ENCODE peak calls at places on chromosomes 13 and 19, in eight cellular contexts. One of them, this sample, is unnamed.

GRCh38 chr13:78881054-78881453 is 222.1 kb upstream of the OBI1 start:
- DNase-seq in SK-N-SH: peak; percentile 64
- DNase-seq in K562: no peak
- DNase-seq in keratinocyte: no peak
- DNase-seq in neural progenitor cell: no peak
- DNase-seq in GM12878: no peak
- DNase-seq in mammary epithelial cell: no peak
- DNase-seq in endothelial cell of umbilical vein: no peak
- DNase-seq in this sample: no peak

GRCh38 chr19:10352764-10353671 is 13.6 kb upstream of the ICAM3 start:
- DNase-seq in K562: peak; percentile 54
- DNase-seq in mammary epithelial cell: no peak
- DNase-seq in SK-N-SH: no peak
- DNase-seq in neural progenitor cell: peak; percentile 95
- DNase-seq in keratinocyte: no peak
- DNase-seq in GM12878: no peak
- DNase-seq in endothelial cell of umbilical vein: no peak
- DNase-seq in this sample: no peak

GRCh38 chr13:95929430-95929829 is 123.8 kb downstream of the UGGT2 start:
- DNase-seq in mammary epithelial cell: no peak
- DNase-seq in keratinocyte: no peak
- DNase-seq in endothelial cell of umbilical vein: no peak
- DNase-seq in SK-N-SH: no peak
- DNase-seq in K562: no peak
- DNase-seq in GM12878: no peak
- DNase-seq in neural progenitor cell: no peak
- DNase-seq in this sample: no peak

GRCh38 chr19:53549354-53549753 is 11.4 kb downstream of the ZNF331 start:
- DNase-seq in neural progenitor cell: no peak
- DNase-seq in SK-N-SH: no peak
- DNase-seq in mammary epithelial cell: no peak
- DNase-seq in GM12878: no peak
- DNase-seq in keratinocyte: no peak
- DNase-seq in K562: no peak
- DNase-seq in endothelial cell of umbilical vein: no peak
- DNase-seq in this sample: no peak

GRCh38 chr13:72295173-72295572 is 428.2 kb upstream of the DACH1 start:
- DNase-seq in neural progenitor cell: no peak
- DNase-seq in SK-N-SH: no peak
- DNase-seq in GM12878: no peak
- DNase-seq in endothelial cell of umbilical vein: peak; percentile 84
- DNase-seq in K562: no peak
- DNase-seq in mammary epithelial cell: no peak
- DNase-seq in keratinocyte: no peak
- DNase-seq in this sample: no peak

GRCh38 chr19:10603084-10603872 is 16.2 kb upstream of the AP1M2 start:
- DNase-seq in GM12878: peak; percentile 70
- DNase-seq in neural progenitor cell: peak; percentile 54
- DNase-seq in mammary epithelial cell: no peak
- DNase-seq in endothelial cell of umbilical vein: peak; percentile 34
- DNase-seq in K562: peak; percentile 64
- DNase-seq in keratinocyte: no peak
- DNase-seq in SK-N-SH: peak; percentile 53
- DNase-seq in this sample: peak; percentile 89

GRCh38 chr13:92379371-92379770 is 847.2 kb upstream of the GPC6 start:
- DNase-seq in keratinocyte: no peak
- DNase-seq in neural progenitor cell: no peak
- DNase-seq in GM12878: no peak
- DNase-seq in mammary epithelial cell: no peak
- DNase-seq in SK-N-SH: no peak
- DNase-seq in K562: no peak
- DNase-seq in endothelial cell of umbilical vein: no peak
- DNase-seq in this sample: no peak

GRCh38 chr13:39876258-39876657 is 220.8 kb downstream of the COG6 start:
- DNase-seq in SK-N-SH: no peak
- DNase-seq in neural progenitor cell: no peak
- DNase-seq in endothelial cell of umbilical vein: peak; percentile 90
- DNase-seq in mammary epithelial cell: peak; percentile 91
- DNase-seq in K562: no peak
- DNase-seq in GM12878: no peak
- DNase-seq in keratinocyte: peak; percentile 21
- DNase-seq in this sample: no peak

GRCh38 chr13:106302843-106303242 is 232.6 kb downstream of the EFNB2 start:
- DNase-seq in neural progenitor cell: no peak
- DNase-seq in K562: no peak
- DNase-seq in mammary epithelial cell: no peak
- DNase-seq in SK-N-SH: no peak
- DNase-seq in endothelial cell of umbilical vein: no peak
- DNase-seq in keratinocyte: no peak
- DNase-seq in GM12878: no peak
- DNase-seq in this sample: no peak

GRCh38 chr13:20680416-20681080 is 23.0 kb upstream of the IL17D start:
- DNase-seq in K562: no peak
- DNase-seq in keratinocyte: no peak
- DNase-seq in mammary epithelial cell: no peak
- DNase-seq in GM12878: no peak
- DNase-seq in SK-N-SH: no peak
- DNase-seq in neural progenitor cell: no peak
- DNase-seq in endothelial cell of umbilical vein: no peak
- DNase-seq in this sample: no peak

GRCh38 chr19:30565680-30566079 is 193.5 kb downstream of the ZNF536 start:
- DNase-seq in keratinocyte: no peak
- DNase-seq in SK-N-SH: no peak
- DNase-seq in K562: no peak
- DNase-seq in GM12878: no peak
- DNase-seq in neural progenitor cell: no peak
- DNase-seq in mammary epithelial cell: no peak
- DNase-seq in endothelial cell of umbilical vein: no peak
- DNase-seq in this sample: no peak

GRCh38 chr19:8324186-8325050 is 3.1 kb downstream of the RPS28 start:
- DNase-seq in K562: no peak
- DNase-seq in endothelial cell of umbilical vein: no peak
- DNase-seq in neural progenitor cell: no peak
- DNase-seq in mammary epithelial cell: no peak
- DNase-seq in keratinocyte: no peak
- DNase-seq in SK-N-SH: no peak
- DNase-seq in GM12878: no peak
- DNase-seq in this sample: peak; percentile 29

GRCh38 chr13:93309886-93310520 is 83.4 kb downstream of the GPC6 start:
- DNase-seq in K562: no peak
- DNase-seq in mammary epithelial cell: peak; percentile 90
- DNase-seq in SK-N-SH: no peak
- DNase-seq in GM12878: no peak
- DNase-seq in endothelial cell of umbilical vein: no peak
- DNase-seq in keratinocyte: no peak
- DNase-seq in neural progenitor cell: peak; percentile 29
- DNase-seq in this sample: no peak

GRCh38 chr19:4140237-4140711 is 13.2 kb upstream of the CREB3L3 start:
- DNase-seq in GM12878: no peak
- DNase-seq in mammary epithelial cell: peak; percentile 38
- DNase-seq in K562: peak; percentile 78
- DNase-seq in neural progenitor cell: peak; percentile 88
- DNase-seq in SK-N-SH: peak; percentile 86
- DNase-seq in endothelial cell of umbilical vein: peak; percentile 51
- DNase-seq in keratinocyte: no peak
- DNase-seq in this sample: peak; percentile 36

GRCh38 chr13:111092685-111093084 is 22.4 kb upstream of the ARHGEF7 start:
- DNase-seq in mammary epithelial cell: no peak
- DNase-seq in K562: no peak
- DNase-seq in neural progenitor cell: no peak
- DNase-seq in endothelial cell of umbilical vein: no peak
- DNase-seq in keratinocyte: no peak
- DNase-seq in SK-N-SH: no peak
- DNase-seq in GM12878: no peak
- DNase-seq in this sample: no peak

GRCh38 chr13:111095911-111096501 is 19.1 kb upstream of the ARHGEF7 start:
- DNase-seq in keratinocyte: no peak
- DNase-seq in neural progenitor cell: no peak
- DNase-seq in GM12878: no peak
- DNase-seq in SK-N-SH: no peak
- DNase-seq in mammary epithelial cell: no peak
- DNase-seq in endothelial cell of umbilical vein: no peak
- DNase-seq in K562: no peak
- DNase-seq in this sample: no peak

GRCh38 chr13:111093634-111094033 is 21.5 kb upstream of the ARHGEF7 start:
- DNase-seq in GM12878: no peak
- DNase-seq in mammary epithelial cell: no peak
- DNase-seq in neural progenitor cell: no peak
- DNase-seq in SK-N-SH: no peak
- DNase-seq in K562: no peak
- DNase-seq in endothelial cell of umbilical vein: no peak
- DNase-seq in keratinocyte: no peak
- DNase-seq in this sample: no peak

GRCh38 chr13:111093136-111093535 is 22.0 kb upstream of the ARHGEF7 start:
- DNase-seq in SK-N-SH: no peak
- DNase-seq in mammary epithelial cell: no peak
- DNase-seq in K562: no peak
- DNase-seq in keratinocyte: no peak
- DNase-seq in endothelial cell of umbilical vein: no peak
- DNase-seq in neural progenitor cell: no peak
- DNase-seq in GM12878: no peak
- DNase-seq in this sample: no peak

GRCh38 chr13:111095031-111095840 is 19.9 kb upstream of the ARHGEF7 start:
- DNase-seq in GM12878: no peak
- DNase-seq in neural progenitor cell: no peak
- DNase-seq in SK-N-SH: no peak
- DNase-seq in K562: no peak
- DNase-seq in keratinocyte: no peak
- DNase-seq in mammary epithelial cell: no peak
- DNase-seq in endothelial cell of umbilical vein: no peak
- DNase-seq in this sample: no peak
- TF ChIP-seq CTCF in GM12878: no peak
- TF ChIP-seq CTCF in neural progenitor cell: no peak
- TF ChIP-seq CTCF in SK-N-SH: no peak
- TF ChIP-seq CTCF in K562: no peak
- TF ChIP-seq CTCF in keratinocyte: no peak
- TF ChIP-seq CTCF in mammary epithelial cell: no peak
- TF ChIP-seq CTCF in endothelial cell of umbilical vein: no peak
- TF ChIP-seq CTCF in this sample: no peak

GRCh38 chr19:41706741-41707501 is 1.5 kb upstream of the CEACAM5 start:
- DNase-seq in K562: peak; percentile 93
- DNase-seq in keratinocyte: peak; percentile 11
- DNase-seq in neural progenitor cell: peak; percentile 12
- DNase-seq in mammary epithelial cell: peak; percentile 51
- DNase-seq in SK-N-SH: peak; percentile 79
- DNase-seq in endothelial cell of umbilical vein: peak; percentile 49
- DNase-seq in GM12878: peak; percentile 3
- DNase-seq in this sample: peak; percentile 53
- H2AFZ ChIP-seq in K562: peak overlapping the region; percentile 81
- H2AFZ ChIP-seq in keratinocyte: peak overlapping the region; percentile 75
- H2AFZ ChIP-seq in neural progenitor cell: no peak overlapping the region
- H2AFZ ChIP-seq in mammary epithelial cell: peak overlapping the region; percentile 90
- H2AFZ ChIP-seq in SK-N-SH: no peak overlapping the region
- H2AFZ ChIP-seq in endothelial cell of umbilical vein: peak overlapping the region; percentile 69
- H2AFZ ChIP-seq in GM12878: peak overlapping the region; percentile 72
- H2AFZ ChIP-seq in this sample: no peak overlapping the region

GRCh38 chr19:49680473-49681351 is 3.6 kb downstream of the PRMT1 start:
- DNase-seq in K562: peak; percentile 86
- DNase-seq in mammary epithelial cell: peak; percentile 64
- DNase-seq in neural progenitor cell: peak; percentile 99
- DNase-seq in endothelial cell of umbilical vein: peak; percentile 89
- DNase-seq in keratinocyte: no peak
- DNase-seq in GM12878: no peak
- DNase-seq in SK-N-SH: peak; percentile 96
- DNase-seq in this sample: peak; percentile 91

GRCh38 chr19:49678970-49679831 is 2.1 kb downstream of the PRMT1 start:
- DNase-seq in SK-N-SH: no peak
- DNase-seq in neural progenitor cell: no peak
- DNase-seq in mammary epithelial cell: no peak
- DNase-seq in keratinocyte: no peak
- DNase-seq in GM12878: no peak
- DNase-seq in endothelial cell of umbilical vein: no peak
- DNase-seq in K562: no peak
- DNase-seq in this sample: no peak

GRCh38 chr19:49677901-49678674 is 1.0 kb downstream of the PRMT1 start:
- DNase-seq in SK-N-SH: peak; percentile 81
- DNase-seq in mammary epithelial cell: peak; percentile 77
- DNase-seq in keratinocyte: no peak
- DNase-seq in endothelial cell of umbilical vein: peak; percentile 77
- DNase-seq in GM12878: no peak
- DNase-seq in neural progenitor cell: peak; percentile 95
- DNase-seq in K562: peak; percentile 72
- DNase-seq in this sample: peak; percentile 87

GRCh38 chr19:49681830-49682229 is 4.8 kb downstream of the PRMT1 start:
- DNase-seq in SK-N-SH: no peak
- DNase-seq in endothelial cell of umbilical vein: no peak
- DNase-seq in mammary epithelial cell: no peak
- DNase-seq in keratinocyte: no peak
- DNase-seq in neural progenitor cell: no peak
- DNase-seq in K562: no peak
- DNase-seq in GM12878: no peak
- DNase-seq in this sample: no peak

DNA sequence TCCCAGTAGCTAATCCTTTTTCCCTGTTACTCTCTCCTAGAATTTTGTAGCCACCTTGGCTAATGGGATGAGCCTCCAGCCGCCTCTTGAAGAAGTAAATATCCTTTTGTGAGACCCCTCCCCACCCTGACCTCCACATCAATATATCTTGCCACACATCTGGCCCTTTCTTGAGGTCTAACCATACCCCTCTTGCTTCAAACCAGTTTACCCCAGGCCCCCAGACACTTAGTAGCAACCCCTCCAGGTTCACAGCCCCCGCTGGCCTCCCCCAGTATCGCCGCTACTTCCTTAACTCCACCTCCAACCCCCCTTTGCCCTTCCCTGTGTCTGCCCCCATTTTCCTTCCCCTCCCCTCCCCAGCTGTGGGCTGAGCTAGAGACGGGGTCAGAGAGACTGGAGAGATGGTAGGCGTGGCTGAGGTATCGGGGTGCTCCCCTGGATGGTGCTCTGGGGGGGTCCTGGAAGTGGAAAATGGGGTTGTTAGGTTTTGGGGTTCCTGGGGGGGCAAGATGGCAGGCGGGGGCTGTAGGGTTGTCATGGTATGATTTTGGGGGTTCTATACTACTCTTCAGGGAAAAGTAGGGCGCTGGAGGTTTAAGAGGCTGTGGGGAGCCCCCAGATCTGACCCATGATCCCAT is 2.9 kb downstream of the PRMT1 start:
- DNase-seq in endothelial cell of umbilical vein: no peak
- DNase-seq in SK-N-SH: no peak
- DNase-seq in mammary epithelial cell: no peak
- DNase-seq in keratinocyte: no peak
- DNase-seq in neural progenitor cell: peak; percentile 40
- DNase-seq in GM12878: no peak
- DNase-seq in K562: no peak
- DNase-seq in this sample: peak; percentile 34
- TF ChIP-seq CTCF in endothelial cell of umbilical vein: no peak
- TF ChIP-seq CTCF in SK-N-SH: no peak
- TF ChIP-seq CTCF in mammary epithelial cell: no peak
- TF ChIP-seq CTCF in keratinocyte: no peak
- TF ChIP-seq CTCF in neural progenitor cell: no peak
- TF ChIP-seq CTCF in GM12878: no peak
- TF ChIP-seq CTCF in K562: no peak
- TF ChIP-seq CTCF in this sample: no peak

DNA sequence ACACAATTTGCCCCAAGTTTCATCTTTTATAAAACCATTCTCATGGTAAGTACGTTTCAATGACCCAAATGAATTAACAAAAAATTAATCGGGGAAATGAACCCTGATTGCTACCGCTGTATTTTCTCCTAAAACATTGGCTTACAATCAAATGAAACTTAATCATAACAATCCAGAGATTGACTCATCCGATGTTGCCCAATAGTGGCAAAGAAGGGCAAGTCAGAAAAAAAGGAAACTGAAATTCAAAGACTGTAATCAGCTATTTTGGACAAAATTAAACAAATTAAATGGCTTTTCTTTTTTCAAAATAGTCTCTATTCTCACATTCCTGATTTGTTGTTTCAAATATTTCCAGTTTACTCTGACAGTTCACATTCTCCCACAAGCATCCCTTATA is 3.9 kb upstream of the ACOD1 start:
- DNase-seq in K562: no peak
- DNase-seq in keratinocyte: no peak
- DNase-seq in GM12878: no peak
- DNase-seq in mammary epithelial cell: peak; percentile 75
- DNase-seq in neural progenitor cell: no peak
- DNase-seq in endothelial cell of umbilical vein: no peak
- DNase-seq in SK-N-SH: no peak
- DNase-seq in this sample: no peak
- H2AFZ ChIP-seq in K562: no peak overlapping the region
- H2AFZ ChIP-seq in keratinocyte: no peak overlapping the region
- H2AFZ ChIP-seq in GM12878: no peak overlapping the region
- H2AFZ ChIP-seq in mammary epithelial cell: no peak overlapping the region
- H2AFZ ChIP-seq in neural progenitor cell: no peak overlapping the region
- H2AFZ ChIP-seq in endothelial cell of umbilical vein: no peak overlapping the region
- H2AFZ ChIP-seq in SK-N-SH: no peak overlapping the region
- H2AFZ ChIP-seq in this sample: no peak overlapping the region

This sample was measured in DND-41.